ENCODE peak calls at places on chromosome 1, in nine cellular contexts. J is PC-9, D is GM23338, H is hepatocyte, Q is fibroblast of lung, F is HCT116, G is astrocyte, O is IMR-90, W is GM23248. S is an unnamed sample. For H3K4me1, the result is how much of the 10 kb centered on the place peaks cover.

GRCh38 chr1:111911036-111911435 is 78.4 kb downstream of the KCND3 start:
- DNase-seq in J (no peak), D (peak), H (no peak), Q (no peak), F (no peak), G (no peak), O (no peak), W (no peak), S (no peak)

GRCh38 chr1:96130432-96130831 is 591.2 kb upstream of the PTBP2 start:
- DNase-seq in J (no peak), D (no peak), H (no peak), Q (no peak), F (no peak), G (no peak), O (no peak), W (no peak), S (no peak)

GRCh38 chr1:183956559-183957188 is 80.9 kb downstream of the COLGALT2 start:
- DNase-seq in J (peak), D (no peak), H (no peak), Q (peak), F (peak), G (peak), O (peak), W (peak), S (no peak)

GRCh38 chr1:220890582-220890981 is 11.3 kb downstream of the HLX start:
- DNase-seq in J (no peak), D (no peak), H (no peak), Q (no peak), F (no peak), G (no peak), O (no peak), W (no peak), S (no peak)

GRCh38 chr1:209831615-209832014 is 3.8 kb downstream of the UTP25 start:
- DNase-seq in J (no peak), D (no peak), H (no peak), Q (peak), F (no peak), G (peak), O (peak), W (peak), S (no peak)

GRCh38 chr1:241462371-241462770 is 57.2 kb downstream of the FH start:
- DNase-seq in J (no peak), D (no peak), H (no peak), Q (peak), F (no peak), G (no peak), O (no peak), W (peak), S (no peak)

GRCh38 chr1:97238816-97239215 is 517.2 kb downstream of the PTBP2 start:
- DNase-seq in J (no peak), D (no peak), H (no peak), Q (no peak), F (no peak), G (no peak), O (no peak), W (no peak), S (no peak)

GRCh38 chr1:60866884-60867648 is 215.3 kb upstream of the NFIA start:
- DNase-seq in J (peak), D (no peak), H (peak), Q (peak), F (no peak), G (no peak), O (no peak), W (peak), S (no peak)

DNA sequence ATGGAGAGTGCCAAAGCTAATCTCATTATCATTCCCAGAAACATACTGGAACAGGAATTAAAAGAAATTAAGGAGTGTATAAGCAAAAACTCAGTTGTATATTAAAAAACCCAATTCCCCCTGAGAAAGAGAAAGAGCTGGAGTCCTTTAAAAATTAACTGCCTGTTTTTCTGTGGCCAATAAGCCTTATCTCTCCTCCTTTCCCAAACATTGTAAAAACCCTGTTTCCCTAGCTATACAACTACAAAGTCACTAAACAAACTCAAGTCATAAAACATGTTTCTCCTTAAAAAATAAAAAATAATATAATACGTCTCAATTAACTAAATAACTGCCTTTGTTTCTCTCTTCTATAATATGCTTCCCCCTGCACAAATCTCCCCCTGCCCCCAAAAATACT is 26.9 kb upstream of the THEM4 start:
- DNase-seq in J (no peak), D (no peak), H (no peak), Q (no peak), F (no peak), G (no peak), O (no peak), W (no peak), S (no peak)
- H3K27ac ChIP-seq in J (no peak), D (no peak), H (peak), Q (no peak), F (no peak), G (no peak), O (no peak), W (no peak), S (no peak)

GRCh38 chr1:168974117-168974516 is 132.4 kb upstream of the ATP1B1 start:
- DNase-seq in J (no peak), D (no peak), H (no peak), Q (peak), F (no peak), G (no peak), O (no peak), W (peak), S (no peak)

GRCh38 chr1:168974611-168975010 is 131.9 kb upstream of the ATP1B1 start:
- DNase-seq in J (peak), D (no peak), H (no peak), Q (no peak), F (no peak), G (no peak), O (no peak), W (no peak), S (no peak)

GRCh38 chr1:168980180-168980579 is 126.3 kb upstream of the ATP1B1 start:
- DNase-seq in J (no peak), D (no peak), H (no peak), Q (no peak), F (no peak), G (no peak), O (no peak), W (no peak), S (no peak)

GRCh38 chr1:168979303-168979702 is 127.2 kb upstream of the ATP1B1 start:
- DNase-seq in J (no peak), D (no peak), H (no peak), Q (no peak), F (no peak), G (no peak), O (no peak), W (no peak), S (no peak)

DNA sequence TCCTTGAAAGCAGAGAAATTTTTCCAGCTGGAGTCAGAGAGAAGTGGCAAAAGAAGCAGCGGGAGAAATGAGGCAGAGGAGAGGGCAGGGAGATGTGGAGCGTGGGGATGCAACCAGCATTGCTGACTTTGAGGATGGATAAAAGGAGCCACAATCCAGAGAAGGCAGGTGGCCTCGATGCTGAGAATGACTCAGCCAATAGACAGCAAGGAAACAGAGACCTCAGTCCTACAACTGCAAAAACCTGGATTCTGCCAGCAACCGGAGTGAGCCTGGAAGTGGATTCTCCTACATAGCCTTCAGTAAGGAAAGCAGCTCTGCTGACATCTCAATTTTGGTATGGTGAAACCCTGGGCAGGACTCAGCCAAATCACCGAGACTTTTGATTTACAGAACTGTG is 128.9 kb upstream of the ATP1B1 start:
- DNase-seq in J (no peak), D (peak), H (no peak), Q (no peak), F (no peak), G (no peak), O (no peak), W (no peak), S (no peak)
- H3K4me1 ChIP-seq in J (under half), D (under half), H (under half), Q (under half), F (under half), G (under half), O (under half), W (under half), S (under half)

GRCh38 chr1:24764848-24765247 is 19.6 kb downstream of the CLIC4 start:
- DNase-seq in J (no peak), D (no peak), H (no peak), Q (no peak), F (no peak), G (no peak), O (no peak), W (no peak), S (no peak)
- H3K4me2 ChIP-seq in J (no peak), D (no peak), H (peak), Q (no peak), F (no peak), G (no peak), O (no peak), W (peak), S (no peak)

DNA sequence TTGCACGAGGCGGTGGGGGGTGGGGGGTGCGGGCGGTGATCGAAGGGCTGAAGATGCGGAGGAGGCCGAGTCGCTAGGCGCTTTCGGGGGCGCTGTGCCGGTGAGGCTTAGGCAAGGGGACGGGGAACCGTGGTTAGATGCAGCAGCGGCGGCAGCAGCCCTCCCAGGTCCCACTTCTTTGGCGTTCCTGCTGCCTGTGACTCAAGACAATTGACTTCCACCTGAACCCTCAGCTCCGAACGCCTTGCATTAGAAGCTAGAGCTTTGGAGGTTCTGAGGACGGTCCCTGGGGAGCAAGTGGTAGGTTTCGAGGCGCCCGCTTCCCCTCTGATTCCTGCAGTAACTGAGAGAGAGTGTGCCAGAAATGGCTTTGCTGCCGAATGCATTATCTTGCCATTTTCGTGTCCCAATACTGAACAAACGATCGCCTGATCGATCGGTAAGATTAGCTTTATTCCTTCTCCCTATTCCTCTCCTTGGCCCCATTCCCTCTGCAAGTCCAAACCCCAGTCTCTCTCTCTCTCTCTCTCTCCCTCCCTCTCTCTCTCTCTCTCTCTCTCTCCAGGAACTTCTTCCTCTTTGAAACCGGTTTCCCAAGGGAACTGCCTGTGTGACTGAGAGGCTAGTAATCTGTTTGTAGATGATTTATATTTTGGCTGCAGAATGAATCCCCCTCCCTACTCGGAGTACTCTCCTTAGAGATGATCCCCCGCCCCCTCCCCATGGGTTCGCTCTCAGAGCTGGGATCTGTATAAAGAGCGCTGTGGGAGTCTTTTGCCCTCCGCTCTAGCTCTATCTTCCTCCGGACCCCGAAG is 736 bp upstream of the BRINP3 start:
- DNase-seq in J (no peak), D (peak), H (peak), Q (peak), F (peak), G (peak), O (peak), W (peak), S (no peak)
- H3K27ac ChIP-seq in J (no peak), D (no peak), H (peak), Q (no peak), F (peak), G (no peak), O (no peak), W (no peak), S (no peak)

DNA sequence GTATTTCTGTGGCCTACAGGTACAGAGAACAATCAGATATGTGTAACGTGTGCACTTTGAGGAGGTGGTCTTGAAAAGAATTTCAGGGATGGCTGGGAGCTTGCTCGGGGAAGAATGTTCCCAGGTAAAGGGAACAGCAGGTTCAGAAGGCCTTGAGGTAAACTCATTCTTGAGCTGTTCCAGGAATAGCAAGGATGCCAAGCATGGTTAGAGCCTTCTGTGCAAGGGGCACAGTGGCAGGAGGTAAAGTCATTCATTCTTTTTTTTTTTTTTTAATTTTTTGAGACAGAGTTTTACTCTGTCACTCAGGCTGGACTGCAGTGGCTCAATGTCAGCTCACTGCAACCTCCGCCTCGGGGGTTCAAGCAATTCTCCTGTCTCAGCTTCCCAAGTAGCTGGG is 10.0 kb downstream of the UBE4B start:
- DNase-seq in J (no peak), D (no peak), H (no peak), Q (no peak), F (no peak), G (no peak), O (no peak), W (no peak), S (no peak)
- H3K4me1 ChIP-seq in J (under half), D (under half), H (under half), Q (under half), F (under half), G (under half), O (under half), W (under half), S (under half)

GRCh38 chr1:151494741-151495281 is 16.4 kb upstream of the CGN start:
- DNase-seq in J (peak), D (no peak), H (peak), Q (peak), F (peak), G (peak), O (peak), W (peak), S (no peak)
- H3K4me2 ChIP-seq in J (peak), D (no peak), H (no peak), Q (no peak), F (peak), G (peak), O (no peak), W (no peak), S (no peak)